ENCODE peak calls at places on chromosomes 4 and X, in four cellular contexts. G, L, X and U are unnamed samples.

GRCh38 chr4:2415881-2416563 is 2.4 kb downstream of the ZFYVE28 start:
- DNase-seq in G (no peak), L (no peak), X (no peak), U (no peak)

GRCh38 chr4:164606478-164606877 is 147.5 kb upstream of the SMIM31 start:
- DNase-seq in G (no peak), L (no peak), X (no peak), U (no peak)

GRCh38 chr4:88002786-88003185 is 4.6 kb upstream of the PKD2 start:
- DNase-seq in G (no peak), L (no peak), X (no peak), U (peak; percentile 67)

GRCh38 chr4:41262198-41262597 is 5.5 kb downstream of the UCHL1 start:
- DNase-seq in G (no peak), L (no peak), X (no peak), U (no peak)

GRCh38 chr4:1182313-1182712 is 9.9 kb upstream of the SPON2 start:
- DNase-seq in G (no peak), L (no peak), X (no peak), U (no peak)

GRCh38 chr4:3744232-3744631 is 22.0 kb upstream of the ADRA2C start:
- DNase-seq in G (no peak), L (no peak), X (no peak), U (no peak)

GRCh38 chr4:111802191-111802590 is 343.1 kb upstream of the FAM241A start:
- DNase-seq in G (no peak), L (no peak), X (no peak), U (no peak)

GRCh38 chr4:30525662-30526061 is 194.5 kb upstream of the PCDH7 start:
- DNase-seq in G (no peak), L (peak; percentile 32), X (no peak), U (no peak)

GRCh38 chrX:107227780-107228485 is 21.5 kb downstream of the DNAAF6 start:
- DNase-seq in G (no peak), L (no peak), X (no peak), U (no peak)

GRCh38 chr4:23881052-23881501 is 8.8 kb downstream of the PPARGC1A start:
- DNase-seq in G (no peak), L (no peak), X (no peak), U (no peak)

GRCh38 chr4:161419822-161420221 is 744.0 kb downstream of the FSTL5 start:
- DNase-seq in G (no peak), L (peak; percentile 33), X (no peak), U (peak; percentile 60)

GRCh38 chr4:47858012-47858411 is 20.1 kb upstream of the CORIN start:
- DNase-seq in G (no peak), L (no peak), X (no peak), U (no peak)

GRCh38 chr4:1045595-1046201 is 34.3 kb downstream of the FGFRL1 start:
- DNase-seq in G (no peak), L (no peak), X (no peak), U (no peak)

GRCh38 chr4:175874290-175874689 is 62.2 kb upstream of the GPM6A start:
- DNase-seq in G (no peak), L (no peak), X (no peak), U (no peak)

GRCh38 chr4:106809083-106809482 is 227.0 kb downstream of the DKK2 start:
- DNase-seq in G (no peak), L (no peak), X (peak; percentile 25), U (peak; percentile 71)

GRCh38 chr4:70326052-70326451 is 8.7 kb upstream of the CABS1 start:
- DNase-seq in G (no peak), L (no peak), X (no peak), U (no peak)

GRCh38 chr4:37793562-37793961 is 32.9 kb upstream of the PGM2 start:
- DNase-seq in G (no peak), L (no peak), X (peak; percentile 7), U (peak; percentile 37)

GRCh38 chr4:95549246-95550138 is 719 bp upstream of the UNC5C start:
- DNase-seq in G (no peak), L (peak; percentile 65), X (peak; percentile 19), U (peak; percentile 53)

GRCh38 chr4:76002176-76002575 is 5.1 kb downstream of the CXCL9 start:
- DNase-seq in G (no peak), L (no peak), X (peak; percentile 26), U (no peak)

GRCh38 chrX:105527759-105528158 is 294.6 kb upstream of the NRK start:
- DNase-seq in G (no peak), L (no peak), X (no peak), U (no peak)

GRCh38 chr4:183588169-183588675 is 70.8 kb downstream of the RWDD4 start:
- DNase-seq in G (no peak), L (no peak), X (peak; percentile 51), U (no peak)

GRCh38 chr4:151673913-151674520 is 86.8 kb downstream of the GATB start:
- DNase-seq in G (no peak), L (no peak), X (no peak), U (no peak)

GRCh38 chr4:151670843-151671242 is 90.0 kb downstream of the GATB start:
- DNase-seq in G (no peak), L (no peak), X (no peak), U (no peak)

GRCh38 chr4:151672996-151673395 is 87.8 kb downstream of the GATB start:
- DNase-seq in G (no peak), L (no peak), X (no peak), U (no peak)

GRCh38 chr4:151669990-151670389 is 90.8 kb downstream of the GATB start:
- DNase-seq in G (no peak), L (no peak), X (no peak), U (no peak)

GRCh38 chr4:151671541-151672059 is 89.2 kb downstream of the GATB start:
- DNase-seq in G (no peak), L (no peak), X (no peak), U (peak; percentile 86)
- H3K56ac ChIP-seq in G (no peak overlapping the region), L (no peak overlapping the region), X (no peak overlapping the region), U (no peak overlapping the region)

DNA sequence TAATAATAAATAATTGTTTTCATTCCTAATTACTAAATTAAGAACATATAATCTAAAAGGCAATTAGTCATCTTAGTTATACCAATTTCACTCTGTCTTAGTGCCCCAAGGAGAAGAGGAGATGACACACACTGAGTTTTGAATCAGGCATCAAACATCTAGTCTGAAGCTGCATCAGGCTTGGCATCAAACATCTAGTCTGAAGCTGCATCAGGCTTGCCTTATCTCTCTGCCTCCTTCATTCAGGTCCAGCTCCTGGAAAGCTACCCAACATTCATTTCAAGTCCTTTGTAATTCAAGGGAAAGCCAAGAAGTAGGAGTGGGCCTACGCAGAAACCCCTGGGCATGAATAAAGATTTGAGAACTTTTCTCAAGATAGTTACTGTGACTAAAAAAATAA is 62.2 kb downstream of the SH3RF1 start:
- DNase-seq in G (no peak), L (no peak), X (peak; percentile 54), U (no peak)
- H2BK120ac ChIP-seq in G (no peak overlapping the region), L (no peak overlapping the region), X (no peak overlapping the region), U (no peak overlapping the region)

GRCh38 chr4:101283436-101283835 is 63.9 kb downstream of the PPP3CA start:
- DNase-seq in G (no peak), L (no peak), X (no peak), U (no peak)

GRCh38 chr4:101279377-101279871 is 67.9 kb downstream of the PPP3CA start:
- DNase-seq in G (no peak), L (no peak), X (peak; percentile 97), U (peak; percentile 69)

GRCh38 chr4:101282076-101282844 is 65.1 kb downstream of the PPP3CA start:
- DNase-seq in G (no peak), L (peak; percentile 38), X (no peak), U (peak; percentile 47)

GRCh38 chr4:101277661-101278060 is 69.7 kb downstream of the PPP3CA start:
- DNase-seq in G (no peak), L (no peak), X (peak; percentile 81), U (no peak)

DNA sequence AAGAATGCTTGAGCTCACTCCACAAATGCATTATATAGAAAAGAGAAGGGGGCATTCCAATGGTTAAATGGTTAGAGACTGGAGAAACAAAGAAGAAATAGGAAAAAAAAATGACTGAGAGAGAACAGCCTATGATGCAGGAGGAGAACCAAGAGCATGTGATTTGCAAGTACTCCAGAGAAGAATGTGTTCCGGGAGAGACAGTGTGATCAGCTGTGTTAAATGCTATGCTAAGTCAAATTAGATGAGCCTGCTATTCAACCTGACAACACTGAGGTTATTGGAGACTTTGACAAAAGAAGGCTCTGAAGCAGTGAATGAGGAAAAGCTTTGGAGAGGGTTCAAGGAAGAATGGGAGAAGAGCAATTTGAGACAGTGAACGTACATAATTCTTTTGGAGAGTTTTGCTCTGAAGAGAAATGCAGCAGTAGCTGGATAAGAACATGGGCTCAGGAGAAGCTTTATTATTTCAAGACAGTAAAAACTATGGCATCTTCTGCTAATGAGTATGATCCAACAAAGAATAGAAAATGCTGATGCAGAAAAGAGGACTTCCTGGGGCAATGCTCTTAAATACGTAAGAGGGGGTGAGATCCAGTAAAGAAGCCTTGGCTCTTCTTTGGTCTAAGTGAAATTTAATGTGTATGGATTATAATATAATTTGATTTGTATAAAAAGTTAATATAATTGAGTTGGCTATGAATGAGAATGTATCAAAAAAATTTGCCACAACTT is 66.3 kb downstream of the PPP3CA start:
- DNase-seq in G (no peak), L (no peak), X (no peak), U (peak; percentile 41)
- H3K4me1 ChIP-seq in G (peaks cover 16% of the 10 kb centered on the region), L (peaks cover 15% of the 10 kb centered on the region), X (peaks cover 3% of the 10 kb centered on the region), U (peaks cover 10% of the 10 kb centered on the region)

DNA sequence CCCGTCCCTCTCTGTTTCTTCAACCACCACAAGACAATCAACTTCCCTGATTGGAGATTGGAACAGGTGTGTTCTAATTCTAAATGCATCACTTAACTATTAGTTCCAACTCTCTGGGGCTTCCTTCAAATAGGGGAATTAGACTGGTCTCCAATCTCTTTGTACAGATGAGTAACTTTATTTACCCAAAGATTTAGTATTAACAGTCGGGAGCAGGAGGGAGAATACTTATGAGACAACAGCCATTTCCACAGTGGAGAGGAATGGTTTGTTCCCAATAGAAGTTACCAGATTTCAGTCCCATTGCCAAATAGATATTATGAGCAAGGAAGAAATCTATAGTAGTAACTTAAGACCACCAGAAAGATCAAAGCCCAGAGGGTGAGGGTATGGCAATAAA is 46.2 kb downstream of the CASK start:
- DNase-seq in G (no peak), L (no peak), X (no peak), U (no peak)
- H3K56ac ChIP-seq in G (no peak overlapping the region), L (no peak overlapping the region), X (no peak overlapping the region), U (no peak overlapping the region)

DNA sequence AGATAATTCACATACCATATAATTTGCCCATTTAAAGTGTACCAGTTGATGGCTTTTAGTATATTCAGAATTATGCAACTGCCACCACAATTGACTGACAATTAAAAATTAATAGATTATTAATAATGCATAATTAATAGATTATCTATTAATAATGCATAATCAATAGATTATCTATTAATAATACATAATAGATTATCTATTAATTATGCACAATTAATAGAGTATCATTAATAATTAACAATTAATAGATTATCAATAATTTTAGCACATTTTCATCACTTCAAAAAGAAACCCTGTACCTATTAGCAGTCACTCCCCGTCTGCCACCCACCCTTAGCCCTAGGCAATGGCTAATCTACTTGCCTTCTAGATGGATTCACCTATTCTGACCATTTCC is 108.6 kb upstream of the NR3C2 start:
- DNase-seq in G (no peak), L (no peak), X (no peak), U (no peak)
- H2BK120ac ChIP-seq in G (no peak overlapping the region), L (no peak overlapping the region), X (no peak overlapping the region), U (no peak overlapping the region)